ENCODE peak calls at places on chromosomes 2 and 18, in ten cellular contexts. V is nephron progenitor cell; X is amniotic stem cell; H is activated CD8-positive, alpha-beta memory T cell treated with anti-CD3 and anti-CD28 coated beads, Interleukin-2, amount 10 ng/mL, durations not matched to agents 7 days and 5 days; K is iris pigment epithelial cell; F is H9; L is HAP-1; J is KG1; R is NCI-H2081; S is HCT116. B is an unnamed sample.

GRCh38 chr2:41521191-41521590 is 526.6 kb upstream of the PKDCC start:
- DNase-seq in V (no peak), X (no peak), H (no peak), K (no peak), F (no peak), L (no peak), J (no peak), R (no peak), S (no peak), B (no peak)

GRCh38 chr2:69902213-69902922 is 8.6 kb downstream of the SNRNP27 start:
- DNase-seq in V (no peak), X (no peak), H (peak; percentile 43), K (no peak), F (no peak), L (no peak), J (no peak), R (no peak), S (no peak), B (no peak)

GRCh38 chr2:160694631-160695030 is 201.0 kb upstream of the RBMS1 start:
- DNase-seq in V (no peak), X (no peak), H (no peak), K (no peak), F (no peak), L (no peak), J (no peak), R (no peak), S (no peak), B (no peak)

GRCh38 chr2:42906557-42907380 is 114.4 kb upstream of the HAAO start:
- DNase-seq in V (peak; percentile 38), X (no peak), H (no peak), K (peak; percentile 57), F (peak; percentile 47), L (peak; percentile 72), J (no peak), R (peak; percentile 39), S (no peak), B (no peak)

GRCh38 chr2:36655456-36655855 is 41.1 kb upstream of the VIT start:
- DNase-seq in V (no peak), X (no peak), H (no peak), K (peak; percentile 53), F (no peak), L (no peak), J (no peak), R (no peak), S (no peak), B (no peak)

GRCh38 chr2:168706806-168707205 is 95.6 kb upstream of the NOSTRIN start:
- DNase-seq in V (no peak), X (no peak), H (no peak), K (no peak), F (no peak), L (no peak), J (no peak), R (no peak), S (no peak), B (no peak)

GRCh38 chr2:36450466-36451196 is 95.1 kb downstream of the CRIM1 start:
- DNase-seq in V (no peak), X (peak; percentile 46), H (no peak), K (peak; percentile 97), F (no peak), L (no peak), J (no peak), R (no peak), S (no peak), B (peak; percentile 60)

GRCh38 chr2:226556050-226556449 is 243.6 kb downstream of the IRS1 start:
- DNase-seq in V (no peak), X (no peak), H (no peak), K (peak; percentile 20), F (no peak), L (no peak), J (no peak), R (no peak), S (no peak), B (no peak)

GRCh38 chr18:77168666-77169358 is 36.2 kb upstream of the MBP start:
- DNase-seq in V (no peak), X (no peak), H (no peak), K (no peak), F (no peak), L (no peak), J (no peak), R (no peak), S (no peak), B (no peak)

GRCh38 chr2:31219131-31219969 is 2.0 kb upstream of the CAPN14 start:
- DNase-seq in V (no peak), X (no peak), H (no peak), K (no peak), F (peak; percentile 6), L (no peak), J (peak; percentile 12), R (no peak), S (no peak), B (no peak)

GRCh38 chr2:2405780-2406179 is 74.7 kb upstream of the MYT1L start:
- DNase-seq in V (no peak), X (no peak), H (no peak), K (no peak), F (no peak), L (no peak), J (no peak), R (no peak), S (no peak), B (no peak)

GRCh38 chr2:26630669-26631360 is 10.4 kb downstream of the CIB4 start:
- DNase-seq in V (no peak), X (no peak), H (no peak), K (peak; percentile 50), F (peak; percentile 50), L (no peak), J (no peak), R (no peak), S (peak; percentile 28), B (peak; percentile 54)

GRCh38 chr2:191295088-191295487 is 49.9 kb downstream of the MYO1B start:
- DNase-seq in V (no peak), X (no peak), H (no peak), K (no peak), F (no peak), L (no peak), J (no peak), R (no peak), S (no peak), B (no peak)

GRCh38 chr2:54606393-54606973 is 117.0 kb upstream of the EML6 start:
- DNase-seq in V (no peak), X (no peak), H (no peak), K (no peak), F (no peak), L (no peak), J (no peak), R (no peak), S (no peak), B (no peak)

GRCh38 chr2:232886176-232886575 is 16.1 kb downstream of the SNORC start:
- DNase-seq in V (no peak), X (no peak), H (no peak), K (no peak), F (no peak), L (no peak), J (no peak), R (no peak), S (no peak), B (no peak)